ENCODE peak calls at places on chromosomes 6 and 20, in four cellular contexts. One of them, this sample, is unnamed. For H3K36me3, the result is how much of the 10 kb centered on the place peaks cover.

GRCh38 chr6:27161946-27162603 is 85.4 kb upstream of the PRSS16 start:
- DNase-seq in neuronal stem cell: no peak
- DNase-seq in colonic mucosa: no peak
- DNase-seq in BE2C: peak
- DNase-seq in this sample: no peak

GRCh38 chr6:100121854-100122609 is 128.0 kb upstream of the MCHR2 start:
- DNase-seq in neuronal stem cell: no peak
- DNase-seq in colonic mucosa: no peak
- DNase-seq in BE2C: no peak
- DNase-seq in this sample: no peak

GRCh38 chr20:57277398-57278105 is 11.1 kb upstream of the BMP7 start:
- DNase-seq in neuronal stem cell: no peak
- DNase-seq in colonic mucosa: no peak
- DNase-seq in BE2C: no peak
- DNase-seq in this sample: no peak

GRCh38 chr20:4322499-4322898 is 307.1 kb upstream of the RNF24 start:
- DNase-seq in neuronal stem cell: no peak
- DNase-seq in colonic mucosa: no peak
- DNase-seq in BE2C: no peak
- DNase-seq in this sample: no peak

GRCh38 chr6:153038378-153038777 is 35.9 kb upstream of the MTRF1L start:
- DNase-seq in neuronal stem cell: no peak
- DNase-seq in colonic mucosa: no peak
- DNase-seq in BE2C: no peak
- DNase-seq in this sample: no peak

GRCh38 chr6:13434455-13434775 is 53.0 kb downstream of the GFOD1 start:
- DNase-seq in neuronal stem cell: no peak
- DNase-seq in colonic mucosa: no peak
- DNase-seq in BE2C: no peak
- DNase-seq in this sample: no peak

GRCh38 chr6:166009385-166010031 is 158.1 kb downstream of the TBXT start:
- DNase-seq in neuronal stem cell: no peak
- DNase-seq in colonic mucosa: no peak
- DNase-seq in BE2C: no peak
- DNase-seq in this sample: no peak

GRCh38 chr6:28208180-28208659 is 16.9 kb upstream of the ZSCAN9 start:
- DNase-seq in neuronal stem cell: peak
- DNase-seq in colonic mucosa: no peak
- DNase-seq in BE2C: no peak
- DNase-seq in this sample: no peak

GRCh38 chr20:23161968-23162696 is 76.0 kb upstream of the CD93 start:
- DNase-seq in neuronal stem cell: no peak
- DNase-seq in colonic mucosa: peak
- DNase-seq in BE2C: no peak
- DNase-seq in this sample: peak

GRCh38 chr20:17884318-17885003 is 84.1 kb downstream of the SNX5 start:
- DNase-seq in neuronal stem cell: no peak
- DNase-seq in colonic mucosa: no peak
- DNase-seq in BE2C: no peak
- DNase-seq in this sample: no peak

GRCh38 chr20:25282796-25283195 is 34.9 kb downstream of the PYGB start:
- DNase-seq in neuronal stem cell: no peak
- DNase-seq in colonic mucosa: no peak
- DNase-seq in BE2C: peak
- DNase-seq in this sample: no peak

GRCh38 chr20:60986757-60987156 is 265.3 kb upstream of the CDH4 start:
- DNase-seq in neuronal stem cell: no peak
- DNase-seq in colonic mucosa: no peak
- DNase-seq in BE2C: no peak
- DNase-seq in this sample: no peak

GRCh38 chr6:118768904-118769325 is 117.5 kb upstream of the CEP85L start:
- DNase-seq in neuronal stem cell: no peak
- DNase-seq in colonic mucosa: no peak
- DNase-seq in BE2C: no peak
- DNase-seq in this sample: no peak

GRCh38 chr20:35617397-35618031 is 1.9 kb downstream of the SPAG4 start:
- DNase-seq in neuronal stem cell: peak
- DNase-seq in colonic mucosa: peak
- DNase-seq in BE2C: peak
- DNase-seq in this sample: peak

GRCh38 chr6:33837971-33838665 is 34.3 kb upstream of the MLN start:
- DNase-seq in neuronal stem cell: no peak
- DNase-seq in colonic mucosa: no peak
- DNase-seq in BE2C: no peak
- DNase-seq in this sample: no peak

GRCh38 chr6:12113190-12113578 is 101.1 kb downstream of the HIVEP1 start:
- DNase-seq in neuronal stem cell: no peak
- DNase-seq in colonic mucosa: no peak
- DNase-seq in BE2C: no peak
- DNase-seq in this sample: no peak

GRCh38 chr6:5112065-5112799 is 27.1 kb downstream of the PPP1R3G start:
- DNase-seq in neuronal stem cell: no peak
- DNase-seq in colonic mucosa: no peak
- DNase-seq in BE2C: no peak
- DNase-seq in this sample: no peak

GRCh38 chr6:135880066-135880972 is 28.8 kb downstream of the PDE7B start:
- DNase-seq in neuronal stem cell: no peak
- DNase-seq in colonic mucosa: peak
- DNase-seq in BE2C: no peak
- DNase-seq in this sample: no peak

GRCh38 chr6:37820713-37821069 is 1.2 kb downstream of the ZFAND3 start:
- DNase-seq in neuronal stem cell: no peak
- DNase-seq in colonic mucosa: no peak
- DNase-seq in BE2C: no peak
- DNase-seq in this sample: no peak

GRCh38 chr20:576156-576555 is 32.6 kb upstream of the CSNK2A1 start:
- DNase-seq in neuronal stem cell: no peak
- DNase-seq in colonic mucosa: no peak
- DNase-seq in BE2C: no peak
- DNase-seq in this sample: no peak

GRCh38 chr6:26576929-26577719 is 19.6 kb upstream of the ABT1 start:
- DNase-seq in neuronal stem cell: peak
- DNase-seq in colonic mucosa: peak
- DNase-seq in BE2C: peak
- DNase-seq in this sample: no peak

GRCh38 chr6:37168809-37169457 is 1.0 kb upstream of the PIM1 start:
- DNase-seq in neuronal stem cell: no peak
- DNase-seq in colonic mucosa: no peak
- DNase-seq in BE2C: no peak
- DNase-seq in this sample: no peak

GRCh38 chr20:63771046-63771707 is 31.6 kb downstream of the SLC2A4RG start:
- DNase-seq in neuronal stem cell: no peak
- DNase-seq in colonic mucosa: no peak
- DNase-seq in BE2C: no peak
- DNase-seq in this sample: no peak

GRCh38 chr6:1363729-1364572 is 25.4 kb upstream of the FOXF2 start:
- DNase-seq in neuronal stem cell: no peak
- DNase-seq in colonic mucosa: no peak
- DNase-seq in BE2C: no peak
- DNase-seq in this sample: no peak

GRCh38 chr6:37942606-37943376 is 123.3 kb downstream of the ZFAND3 start:
- DNase-seq in neuronal stem cell: no peak
- DNase-seq in colonic mucosa: no peak
- DNase-seq in BE2C: no peak
- DNase-seq in this sample: no peak

GRCh38 chr6:169994734-169995133 is 243.3 kb downstream of the ERMARD start:
- DNase-seq in neuronal stem cell: no peak
- DNase-seq in colonic mucosa: no peak
- DNase-seq in BE2C: no peak
- DNase-seq in this sample: no peak
- H3K36me3 ChIP-seq in neuronal stem cell: under half
- H3K36me3 ChIP-seq in colonic mucosa: under half
- H3K36me3 ChIP-seq in BE2C: under half
- H3K36me3 ChIP-seq in this sample: under half

GRCh38 chr6:30727920-30728605 is 7.9 kb downstream of the TUBB start:
- DNase-seq in neuronal stem cell: no peak
- DNase-seq in colonic mucosa: no peak
- DNase-seq in BE2C: no peak
- DNase-seq in this sample: no peak
- H3K36me3 ChIP-seq in neuronal stem cell: half or more
- H3K36me3 ChIP-seq in colonic mucosa: under half
- H3K36me3 ChIP-seq in BE2C: half or more
- H3K36me3 ChIP-seq in this sample: half or more

DNA sequence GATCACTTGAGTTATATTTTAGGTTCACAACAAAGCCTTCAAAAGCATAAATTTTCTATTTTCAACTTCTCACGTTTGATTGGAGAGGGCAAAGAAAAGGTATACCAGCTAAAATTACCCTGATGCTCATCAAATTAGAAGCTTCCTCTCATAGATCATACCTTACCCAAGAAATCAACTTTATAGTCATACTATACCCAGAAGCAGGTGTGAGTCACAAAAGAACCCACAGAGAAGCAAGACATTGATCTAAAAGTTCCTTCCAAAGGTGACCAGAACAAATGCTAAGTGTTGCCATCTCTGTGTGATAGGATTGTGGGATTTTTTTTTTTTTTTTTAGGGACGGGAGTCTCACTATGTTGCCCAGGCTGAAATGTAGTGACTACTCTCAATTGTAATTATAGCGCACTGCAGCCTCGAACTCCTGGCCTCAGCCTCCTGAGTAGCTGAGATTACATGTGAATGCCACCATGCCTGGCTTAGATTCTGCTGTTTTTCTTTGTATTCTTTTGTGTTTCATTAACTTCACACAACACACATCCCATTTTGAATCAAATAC is 3.3 kb downstream of the EIF2S2 start:
- DNase-seq in neuronal stem cell: no peak
- DNase-seq in colonic mucosa: no peak
- DNase-seq in BE2C: no peak
- DNase-seq in this sample: no peak
- H3K36me3 ChIP-seq in neuronal stem cell: under half
- H3K36me3 ChIP-seq in colonic mucosa: under half
- H3K36me3 ChIP-seq in BE2C: half or more
- H3K36me3 ChIP-seq in this sample: under half

GRCh38 chr6:9507136-9507895 is 907.6 kb downstream of the TFAP2A start:
- DNase-seq in neuronal stem cell: peak
- DNase-seq in colonic mucosa: no peak
- DNase-seq in BE2C: no peak
- DNase-seq in this sample: no peak
- H3K36me3 ChIP-seq in neuronal stem cell: under half
- H3K36me3 ChIP-seq in colonic mucosa: under half
- H3K36me3 ChIP-seq in BE2C: under half
- H3K36me3 ChIP-seq in this sample: under half

This sample was measured in stomach.